ENCODE peak calls at places on chromosome 3, in eight cellular contexts. One of them, this sample, is unnamed.

GRCh38 chr3:132695006-132695405 is 27.2 kb downstream of the NPHP3 start:
- DNase-seq in endothelial cell of umbilical vein: peak
- DNase-seq in right atrium auricular region: no peak
- DNase-seq in fibroblast of mammary gland: no peak
- DNase-seq in lower leg skin: no peak
- DNase-seq in psoas muscle: no peak
- DNase-seq in OCI-LY7: no peak
- DNase-seq in kidney: no peak
- DNase-seq in this sample: no peak

GRCh38 chr3:121660356-121661171 is at the start of gene HCLS1:
- DNase-seq in psoas muscle: peak
- DNase-seq in right atrium auricular region: peak
- DNase-seq in kidney: peak
- DNase-seq in lower leg skin: peak
- DNase-seq in fibroblast of mammary gland: peak
- DNase-seq in OCI-LY7: peak
- DNase-seq in endothelial cell of umbilical vein: peak
- DNase-seq in this sample: peak

GRCh38 chr3:133408961-133409360 is 9.1 kb downstream of the BFSP2 start:
- DNase-seq in lower leg skin: no peak
- DNase-seq in OCI-LY7: no peak
- DNase-seq in fibroblast of mammary gland: no peak
- DNase-seq in kidney: no peak
- DNase-seq in endothelial cell of umbilical vein: no peak
- DNase-seq in right atrium auricular region: no peak
- DNase-seq in psoas muscle: no peak
- DNase-seq in this sample: no peak

GRCh38 chr3:194689493-194689901 is 3.8 kb downstream of the FAM43A start:
- DNase-seq in right atrium auricular region: no peak
- DNase-seq in fibroblast of mammary gland: peak
- DNase-seq in OCI-LY7: peak
- DNase-seq in endothelial cell of umbilical vein: peak
- DNase-seq in kidney: no peak
- DNase-seq in lower leg skin: no peak
- DNase-seq in psoas muscle: peak
- DNase-seq in this sample: no peak

GRCh38 chr3:23981955-23982354 is 36.9 kb downstream of the NR1D2 start:
- DNase-seq in psoas muscle: no peak
- DNase-seq in kidney: no peak
- DNase-seq in right atrium auricular region: no peak
- DNase-seq in fibroblast of mammary gland: peak
- DNase-seq in lower leg skin: no peak
- DNase-seq in OCI-LY7: no peak
- DNase-seq in endothelial cell of umbilical vein: no peak
- DNase-seq in this sample: no peak

GRCh38 chr3:134155456-134155855 is 95.2 kb downstream of the RYK start:
- DNase-seq in lower leg skin: no peak
- DNase-seq in OCI-LY7: no peak
- DNase-seq in kidney: no peak
- DNase-seq in psoas muscle: no peak
- DNase-seq in fibroblast of mammary gland: no peak
- DNase-seq in endothelial cell of umbilical vein: no peak
- DNase-seq in right atrium auricular region: no peak
- DNase-seq in this sample: no peak

GRCh38 chr3:50655009-50655830 is 19.5 kb upstream of the DOCK3 start:
- DNase-seq in kidney: no peak
- DNase-seq in psoas muscle: peak
- DNase-seq in endothelial cell of umbilical vein: no peak
- DNase-seq in fibroblast of mammary gland: peak
- DNase-seq in right atrium auricular region: no peak
- DNase-seq in lower leg skin: no peak
- DNase-seq in OCI-LY7: no peak
- DNase-seq in this sample: no peak

GRCh38 chr3:122920986-122921385 is 106.6 kb downstream of the SEMA5B start:
- DNase-seq in right atrium auricular region: no peak
- DNase-seq in endothelial cell of umbilical vein: no peak
- DNase-seq in psoas muscle: no peak
- DNase-seq in fibroblast of mammary gland: no peak
- DNase-seq in lower leg skin: no peak
- DNase-seq in OCI-LY7: no peak
- DNase-seq in kidney: no peak
- DNase-seq in this sample: no peak

GRCh38 chr3:189235214-189235613 is 63.4 kb downstream of the TPRG1 start:
- DNase-seq in lower leg skin: no peak
- DNase-seq in OCI-LY7: no peak
- DNase-seq in psoas muscle: no peak
- DNase-seq in fibroblast of mammary gland: no peak
- DNase-seq in kidney: no peak
- DNase-seq in endothelial cell of umbilical vein: no peak
- DNase-seq in right atrium auricular region: no peak
- DNase-seq in this sample: no peak

GRCh38 chr3:103421460-103421859 is 986.6 kb downstream of the ZPLD1 start:
- DNase-seq in kidney: no peak
- DNase-seq in right atrium auricular region: no peak
- DNase-seq in OCI-LY7: no peak
- DNase-seq in endothelial cell of umbilical vein: no peak
- DNase-seq in lower leg skin: no peak
- DNase-seq in fibroblast of mammary gland: no peak
- DNase-seq in psoas muscle: no peak
- DNase-seq in this sample: no peak

GRCh38 chr3:41683666-41684350 is 278.1 kb downstream of the ULK4 start:
- DNase-seq in kidney: no peak
- DNase-seq in endothelial cell of umbilical vein: no peak
- DNase-seq in OCI-LY7: no peak
- DNase-seq in fibroblast of mammary gland: peak
- DNase-seq in lower leg skin: no peak
- DNase-seq in psoas muscle: no peak
- DNase-seq in right atrium auricular region: no peak
- DNase-seq in this sample: no peak

GRCh38 chr3:115272036-115272824 is 125.1 kb upstream of the ZBTB20 start:
- DNase-seq in endothelial cell of umbilical vein: peak
- DNase-seq in fibroblast of mammary gland: peak
- DNase-seq in psoas muscle: no peak
- DNase-seq in lower leg skin: no peak
- DNase-seq in right atrium auricular region: no peak
- DNase-seq in kidney: no peak
- DNase-seq in OCI-LY7: no peak
- DNase-seq in this sample: no peak

GRCh38 chr3:30620402-30621360 is 14.3 kb downstream of the TGFBR2 start:
- DNase-seq in right atrium auricular region: no peak
- DNase-seq in OCI-LY7: no peak
- DNase-seq in psoas muscle: no peak
- DNase-seq in fibroblast of mammary gland: no peak
- DNase-seq in kidney: no peak
- DNase-seq in endothelial cell of umbilical vein: no peak
- DNase-seq in lower leg skin: no peak
- DNase-seq in this sample: no peak

GRCh38 chr3:53730565-53730964 is 115.7 kb downstream of the CHDH start:
- DNase-seq in kidney: no peak
- DNase-seq in fibroblast of mammary gland: peak
- DNase-seq in psoas muscle: no peak
- DNase-seq in right atrium auricular region: no peak
- DNase-seq in lower leg skin: no peak
- DNase-seq in OCI-LY7: no peak
- DNase-seq in endothelial cell of umbilical vein: no peak
- DNase-seq in this sample: no peak

GRCh38 chr3:150408232-150409124 is at the start of gene TSC22D2:
- DNase-seq in lower leg skin: peak
- DNase-seq in right atrium auricular region: peak
- DNase-seq in endothelial cell of umbilical vein: peak
- DNase-seq in OCI-LY7: peak
- DNase-seq in kidney: peak
- DNase-seq in fibroblast of mammary gland: peak
- DNase-seq in psoas muscle: peak
- DNase-seq in this sample: peak

GRCh38 chr3:160576621-160577020 is 11.2 kb upstream of the KPNA4 start:
- DNase-seq in endothelial cell of umbilical vein: no peak
- DNase-seq in kidney: no peak
- DNase-seq in fibroblast of mammary gland: no peak
- DNase-seq in psoas muscle: no peak
- DNase-seq in OCI-LY7: no peak
- DNase-seq in lower leg skin: no peak
- DNase-seq in right atrium auricular region: no peak
- DNase-seq in this sample: no peak

GRCh38 chr3:107992976-107993684 is 97.7 kb downstream of the CD47 start:
- DNase-seq in kidney: peak
- DNase-seq in OCI-LY7: no peak
- DNase-seq in right atrium auricular region: no peak
- DNase-seq in endothelial cell of umbilical vein: no peak
- DNase-seq in psoas muscle: no peak
- DNase-seq in fibroblast of mammary gland: peak
- DNase-seq in lower leg skin: no peak
- DNase-seq in this sample: peak

GRCh38 chr3:184308744-184309143 is 5.7 kb upstream of the EIF4G1 start:
- DNase-seq in OCI-LY7: no peak
- DNase-seq in right atrium auricular region: no peak
- DNase-seq in endothelial cell of umbilical vein: no peak
- DNase-seq in fibroblast of mammary gland: no peak
- DNase-seq in psoas muscle: no peak
- DNase-seq in kidney: no peak
- DNase-seq in lower leg skin: no peak
- DNase-seq in this sample: no peak

GRCh38 chr3:37247398-37248114 is 73.2 kb upstream of the LRRFIP2 start:
- DNase-seq in OCI-LY7: no peak
- DNase-seq in fibroblast of mammary gland: no peak
- DNase-seq in right atrium auricular region: no peak
- DNase-seq in endothelial cell of umbilical vein: no peak
- DNase-seq in kidney: no peak
- DNase-seq in psoas muscle: no peak
- DNase-seq in lower leg skin: no peak
- DNase-seq in this sample: no peak

GRCh38 chr3:37241880-37242279 is 67.5 kb upstream of the LRRFIP2 start:
- DNase-seq in endothelial cell of umbilical vein: no peak
- DNase-seq in OCI-LY7: no peak
- DNase-seq in psoas muscle: no peak
- DNase-seq in kidney: no peak
- DNase-seq in right atrium auricular region: no peak
- DNase-seq in fibroblast of mammary gland: no peak
- DNase-seq in lower leg skin: no peak
- DNase-seq in this sample: no peak

GRCh38 chr3:37243811-37244748 is 69.7 kb upstream of the LRRFIP2 start:
- DNase-seq in endothelial cell of umbilical vein: peak
- DNase-seq in fibroblast of mammary gland: peak
- DNase-seq in kidney: peak
- DNase-seq in lower leg skin: peak
- DNase-seq in right atrium auricular region: peak
- DNase-seq in psoas muscle: peak
- DNase-seq in OCI-LY7: peak
- DNase-seq in this sample: peak

GRCh38 chr3:37248179-37248578 is 73.8 kb upstream of the LRRFIP2 start:
- DNase-seq in psoas muscle: no peak
- DNase-seq in right atrium auricular region: no peak
- DNase-seq in endothelial cell of umbilical vein: no peak
- DNase-seq in fibroblast of mammary gland: no peak
- DNase-seq in OCI-LY7: no peak
- DNase-seq in lower leg skin: no peak
- DNase-seq in kidney: no peak
- DNase-seq in this sample: no peak

DNA sequence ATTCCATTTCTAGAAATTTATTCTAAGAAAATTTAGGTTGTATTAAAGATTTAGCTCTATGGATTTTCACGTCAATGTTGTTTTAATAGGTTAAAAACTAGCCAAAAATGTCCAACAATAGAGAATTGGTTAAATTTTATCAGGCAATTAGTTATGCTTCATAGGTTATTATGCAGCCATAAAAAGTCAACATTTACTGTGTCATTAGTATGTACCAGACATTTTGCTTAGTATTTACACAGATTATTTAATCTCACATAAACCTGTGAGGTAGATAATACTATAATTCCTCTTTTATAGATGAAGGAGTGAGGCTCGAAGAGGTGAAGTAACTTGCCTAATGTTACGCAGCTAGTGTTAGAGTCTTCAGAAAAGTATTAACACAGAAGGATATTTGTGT is 70.6 kb upstream of the LRRFIP2 start:
- DNase-seq in OCI-LY7: no peak
- DNase-seq in fibroblast of mammary gland: no peak
- DNase-seq in psoas muscle: no peak
- DNase-seq in right atrium auricular region: no peak
- DNase-seq in lower leg skin: no peak
- DNase-seq in kidney: no peak
- DNase-seq in endothelial cell of umbilical vein: no peak
- DNase-seq in this sample: no peak
- H3K4me3 ChIP-seq in OCI-LY7: peak
- H3K4me3 ChIP-seq in fibroblast of mammary gland: peak
- H3K4me3 ChIP-seq in psoas muscle: peak
- H3K4me3 ChIP-seq in right atrium auricular region: peak
- H3K4me3 ChIP-seq in lower leg skin: no peak
- H3K4me3 ChIP-seq in kidney: peak
- H3K4me3 ChIP-seq in endothelial cell of umbilical vein: no peak
- H3K4me3 ChIP-seq in this sample: peak

DNA sequence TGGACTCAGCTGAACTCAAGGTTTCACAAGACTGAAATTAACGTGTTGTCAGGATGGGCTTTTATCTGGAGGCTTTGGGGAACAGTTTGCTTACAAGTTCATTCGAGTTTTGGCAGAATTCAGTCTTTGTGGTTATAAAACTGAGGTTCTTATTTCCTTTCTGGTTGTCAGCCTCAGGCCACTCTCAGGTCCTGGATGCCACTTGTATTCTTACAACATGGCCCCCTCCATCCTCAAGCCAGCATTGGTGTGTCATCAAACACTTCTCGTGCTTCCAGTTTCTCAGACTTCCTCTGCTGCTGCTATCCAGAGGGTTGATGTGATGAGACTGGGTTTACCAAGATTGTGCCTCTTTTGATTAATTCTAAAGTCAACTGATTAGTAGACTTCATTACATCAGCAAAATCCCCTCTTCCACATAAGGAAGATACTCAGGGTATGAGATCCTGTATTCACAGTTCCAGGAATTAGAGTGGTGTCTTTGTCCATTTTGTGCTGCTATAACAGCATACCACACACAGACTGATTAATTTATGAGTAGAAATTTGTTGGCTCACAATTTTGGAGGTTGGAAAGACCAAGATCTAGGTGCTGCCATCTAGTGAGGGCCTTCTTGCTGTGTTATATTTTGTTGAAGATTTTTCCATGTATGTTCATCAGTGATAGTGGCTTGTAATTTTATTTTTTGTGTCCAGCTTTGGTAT is 10.9 kb downstream of the LRCH3 start:
- DNase-seq in fibroblast of mammary gland: peak
- DNase-seq in psoas muscle: no peak
- DNase-seq in right atrium auricular region: no peak
- DNase-seq in endothelial cell of umbilical vein: peak
- DNase-seq in lower leg skin: no peak
- DNase-seq in OCI-LY7: peak
- DNase-seq in kidney: no peak
- DNase-seq in this sample: no peak
- TF ChIP-seq CTCF in fibroblast of mammary gland: peak
- TF ChIP-seq CTCF in psoas muscle: peak
- TF ChIP-seq CTCF in right atrium auricular region: no peak
- TF ChIP-seq CTCF in endothelial cell of umbilical vein: peak
- TF ChIP-seq CTCF in lower leg skin: no peak
- TF ChIP-seq CTCF in OCI-LY7: peak
- TF ChIP-seq CTCF in kidney: no peak
- TF ChIP-seq CTCF in this sample: peak

GRCh38 chr3:120285508-120285841 is 453 bp upstream of the GPR156 start:
- DNase-seq in OCI-LY7: no peak
- DNase-seq in fibroblast of mammary gland: no peak
- DNase-seq in lower leg skin: no peak
- DNase-seq in kidney: no peak
- DNase-seq in right atrium auricular region: no peak
- DNase-seq in psoas muscle: no peak
- DNase-seq in endothelial cell of umbilical vein: no peak
- DNase-seq in this sample: no peak
- H3K4me3 ChIP-seq in OCI-LY7: no peak
- H3K4me3 ChIP-seq in fibroblast of mammary gland: peak
- H3K4me3 ChIP-seq in lower leg skin: no peak
- H3K4me3 ChIP-seq in kidney: peak
- H3K4me3 ChIP-seq in right atrium auricular region: peak
- H3K4me3 ChIP-seq in psoas muscle: peak
- H3K4me3 ChIP-seq in endothelial cell of umbilical vein: peak
- H3K4me3 ChIP-seq in this sample: peak

GRCh38 chr3:151544164-151544548 is 83.3 kb upstream of the IGSF10 start:
- DNase-seq in psoas muscle: no peak
- DNase-seq in endothelial cell of umbilical vein: no peak
- DNase-seq in lower leg skin: no peak
- DNase-seq in right atrium auricular region: no peak
- DNase-seq in fibroblast of mammary gland: no peak
- DNase-seq in OCI-LY7: no peak
- DNase-seq in kidney: no peak
- DNase-seq in this sample: no peak
- TF ChIP-seq CTCF in psoas muscle: no peak
- TF ChIP-seq CTCF in endothelial cell of umbilical vein: no peak
- TF ChIP-seq CTCF in lower leg skin: no peak
- TF ChIP-seq CTCF in right atrium auricular region: no peak
- TF ChIP-seq CTCF in fibroblast of mammary gland: no peak
- TF ChIP-seq CTCF in OCI-LY7: no peak
- TF ChIP-seq CTCF in kidney: no peak
- TF ChIP-seq CTCF in this sample: no peak